ENCODE peak calls at places on chromosome 14, in six cellular contexts. O, V, K, C, H and P are unnamed samples.

GRCh38 chr14:85531594-85532391 is 1.8 kb downstream of the FLRT2 start:
- DNase-seq in O (no peak), V (peak), K (no peak), C (peak), H (no peak), P (peak)

GRCh38 chr14:99137001-99137700 is 134.8 kb downstream of the BCL11B start:
- DNase-seq in O (no peak), V (no peak), K (no peak), C (no peak), H (no peak), P (no peak)

GRCh38 chr14:99246536-99247083 is 25.4 kb downstream of the BCL11B start:
- DNase-seq in O (no peak), V (no peak), K (no peak), C (peak), H (no peak), P (no peak)

GRCh38 chr14:90061849-90062794 is at the start of gene KCNK13:
- DNase-seq in O (peak), V (no peak), K (no peak), C (peak), H (peak), P (peak)

GRCh38 chr14:80850197-80850814 is 91.2 kb downstream of the CEP128 start:
- DNase-seq in O (no peak), V (peak), K (no peak), C (no peak), H (no peak), P (no peak)

GRCh38 chr14:90560529-90560928 is 163.7 kb downstream of the CALM1 start:
- DNase-seq in O (no peak), V (no peak), K (no peak), C (no peak), H (no peak), P (peak)

GRCh38 chr14:74459289-74459946 is 33.4 kb upstream of the SYNDIG1L start:
- DNase-seq in O (peak), V (peak), K (no peak), C (peak), H (peak), P (no peak)

GRCh38 chr14:68568907-68569545 is 223.8 kb downstream of the ZFP36L1 start:
- DNase-seq in O (no peak), V (no peak), K (no peak), C (no peak), H (no peak), P (no peak)

GRCh38 chr14:87896393-87897380 is 96.3 kb downstream of the GALC start:
- DNase-seq in O (peak), V (peak), K (no peak), C (no peak), H (no peak), P (no peak)

GRCh38 chr14:24861083-24861630 is 188.8 kb downstream of the STXBP6 start:
- DNase-seq in O (no peak), V (peak), K (no peak), C (no peak), H (no peak), P (no peak)

GRCh38 chr14:52312872-52313492 is 1.1 kb upstream of the PTGER2 start:
- DNase-seq in O (no peak), V (no peak), K (no peak), C (no peak), H (no peak), P (no peak)

GRCh38 chr14:37592288-37593274 is 2.5 kb downstream of the FOXA1 start:
- DNase-seq in O (no peak), V (no peak), K (no peak), C (no peak), H (no peak), P (peak)

GRCh38 chr14:76045773-76046172 is 60.2 kb downstream of the IFT43 start:
- DNase-seq in O (peak), V (no peak), K (no peak), C (no peak), H (no peak), P (no peak)

GRCh38 chr14:78633747-78634146 is 463.6 kb downstream of the NRXN3 start:
- DNase-seq in O (no peak), V (no peak), K (no peak), C (no peak), H (no peak), P (no peak)

GRCh38 chr14:72480465-72481243 is 413.2 kb downstream of the DPF3 start:
- DNase-seq in O (peak), V (no peak), K (no peak), C (no peak), H (no peak), P (no peak)

GRCh38 chr14:51242545-51243490 is 2.8 kb downstream of the TMX1 start:
- DNase-seq in O (no peak), V (no peak), K (no peak), C (no peak), H (no peak), P (no peak)

GRCh38 chr14:99757331-99758070 is 35.7 kb upstream of the EML1 start:
- DNase-seq in O (no peak), V (peak), K (no peak), C (no peak), H (no peak), P (no peak)

GRCh38 chr14:80977103-80977728 is 21.8 kb downstream of the TSHR start:
- DNase-seq in O (no peak), V (no peak), K (no peak), C (no peak), H (no peak), P (no peak)

GRCh38 chr14:69039287-69039628 is 60.2 kb upstream of the ACTN1 start:
- DNase-seq in O (no peak), V (peak), K (no peak), C (no peak), H (no peak), P (no peak)

GRCh38 chr14:93475471-93475870 is 44.7 kb downstream of the UNC79 start:
- DNase-seq in O (no peak), V (no peak), K (no peak), C (no peak), H (no peak), P (no peak)